ENCODE peak calls at places on chromosome 13, in six cellular contexts. X is AG20443; M is CD8-positive, alpha-beta memory T cell; P is activated naive CD4-positive, alpha-beta T cell treated with anti-CD3 and anti-CD28 coated beads for 36 hours; W is neural crest cell; K is sciatic nerve. S is an unnamed sample.

GRCh38 chr13:98489446-98490194 is 87.3 kb downstream of the STK24 start:
- DNase-seq in X (no peak), M (no peak), P (no peak), W (no peak), K (peak; percentile 37), S (no peak)

GRCh38 chr13:76385606-76386005 is 500.6 kb downstream of the KCTD12 start:
- DNase-seq in X (no peak), M (no peak), P (no peak), W (no peak), K (no peak), S (no peak)

GRCh38 chr13:46595136-46595917 is 42.4 kb downstream of the LRCH1 start:
- DNase-seq in X (peak; percentile 37), M (no peak), P (no peak), W (no peak), K (no peak), S (no peak)

GRCh38 chr13:29196409-29197074 is 376.4 kb downstream of the MTUS2 start:
- DNase-seq in X (no peak), M (no peak), P (no peak), W (no peak), K (no peak), S (no peak)

GRCh38 chr13:100392709-100393630 is 195.6 kb downstream of the GGACT start:
- DNase-seq in X (peak; percentile 91), M (peak; percentile 51), P (peak; percentile 88), W (no peak), K (peak; percentile 80), S (no peak)

GRCh38 chr13:24052547-24052981 is 108.0 kb upstream of the SPATA13 start:
- DNase-seq in X (peak; percentile 65), M (no peak), P (no peak), W (no peak), K (no peak), S (no peak)

GRCh38 chr13:46492946-46493345 is 60.0 kb upstream of the LRCH1 start:
- DNase-seq in X (peak; percentile 58), M (no peak), P (peak; percentile 11), W (peak; percentile 31), K (no peak), S (no peak)

GRCh38 chr13:70098669-70099068 is 9.0 kb upstream of the ATXN8OS start:
- DNase-seq in X (no peak), M (no peak), P (no peak), W (no peak), K (no peak), S (no peak)

GRCh38 chr13:109243311-109243951 is 543.0 kb downstream of the IRS2 start:
- DNase-seq in X (peak; percentile 84), M (no peak), P (no peak), W (no peak), K (no peak), S (no peak)

GRCh38 chr13:35723820-35724219 is 247.3 kb upstream of the MAB21L1 start:
- DNase-seq in X (peak; percentile 62), M (no peak), P (no peak), W (no peak), K (no peak), S (no peak)

GRCh38 chr13:53200075-53200474 is 171.5 kb downstream of the OLFM4 start:
- DNase-seq in X (no peak), M (no peak), P (no peak), W (no peak), K (no peak), S (no peak)

GRCh38 chr13:50410921-50411712 is 395.9 kb downstream of the KCNRG start:
- DNase-seq in X (peak; percentile 87), M (no peak), P (peak; percentile 19), W (no peak), K (no peak), S (no peak)

GRCh38 chr13:112885242-112885781 is 83.7 kb upstream of the MCF2L start:
- DNase-seq in X (no peak), M (peak; percentile 5), P (no peak), W (no peak), K (no peak), S (no peak)

GRCh38 chr13:73708393-73708985 is 425.7 kb downstream of the KLF12 start:
- DNase-seq in X (peak; percentile 63), M (peak; percentile 61), P (peak; percentile 73), W (peak; percentile 27), K (peak; percentile 61), S (peak; percentile 42)

GRCh38 chr13:21079761-21080730 is 18.7 kb upstream of the LATS2 start:
- DNase-seq in X (peak; percentile 74), M (no peak), P (no peak), W (no peak), K (no peak), S (no peak)